ENCODE peak calls at places on chromosomes 4 and X, in ten cellular contexts. O, G, L, U, D, R, A, M, I and N are unnamed samples.

GRCh38 chrX:101206471-101206870 is 13.1 kb upstream of the DRP2 start:
- DNase-seq in A (peak; percentile 38), L (peak; percentile 53), I (no peak), U (no peak), O (no peak), M (no peak), D (peak; percentile 50), G (no peak), R (peak; percentile 5), N (peak; percentile 24)

GRCh38 chrX:136220535-136220934 is 30.7 kb downstream of the MAP7D3 start:
- DNase-seq in A (no peak), I (no peak), M (no peak), U (no peak), D (peak; percentile 1), L (no peak), O (no peak), R (no peak), G (no peak), N (no peak)

GRCh38 chr4:67996127-67996526 is 32.8 kb upstream of the TMPRSS11A start:
- DNase-seq in O (no peak), L (no peak), U (no peak), D (no peak), G (no peak), R (no peak), I (no peak), M (no peak), A (no peak), N (no peak)

GRCh38 chr4:77699731-77700210 is 94.2 kb downstream of the CXCL13 start:
- DNase-seq in A (peak; percentile 73), O (no peak), I (no peak), M (no peak), R (no peak), L (peak; percentile 23), U (no peak), D (peak; percentile 75), G (peak; percentile 55), N (no peak)

GRCh38 chr4:8009710-8010534 is 70.3 kb upstream of the AFAP1 start:
- DNase-seq in D (no peak), M (no peak), G (no peak), L (no peak), U (no peak), I (no peak), R (no peak), A (no peak), O (no peak), N (no peak)

GRCh38 chr4:76658231-76659102 is 223.4 kb downstream of the SHROOM3 start:
- DNase-seq in R (no peak), O (no peak), U (no peak), A (no peak), L (no peak), G (no peak), I (no peak), D (no peak), M (no peak), N (no peak)

GRCh38 chr4:89682808-89683207 is 154.2 kb downstream of the SNCA start:
- DNase-seq in U (no peak), D (no peak), I (no peak), L (no peak), O (no peak), G (no peak), A (peak; percentile 25), M (no peak), R (no peak), N (no peak)

GRCh38 chrX:67568769-67569168 is 24.9 kb downstream of the AR start:
- DNase-seq in O (no peak), L (no peak), A (no peak), I (no peak), G (no peak), U (no peak), R (no peak), M (no peak), D (no peak), N (no peak)

GRCh38 chr4:158010346-158010745 is 162.5 kb downstream of the GASK1B start:
- DNase-seq in U (no peak), O (no peak), G (peak; percentile 79), R (no peak), A (no peak), I (no peak), M (no peak), D (no peak), L (no peak), N (no peak)

GRCh38 chrX:4830880-4831557 is 1117.6 kb upstream of the PRKX start:
- DNase-seq in L (no peak), O (no peak), M (no peak), G (no peak), I (no peak), A (no peak), R (no peak), U (no peak), D (no peak), N (no peak)

GRCh38 chr4:72208421-72209075 is 176.7 kb downstream of the NPFFR2 start:
- DNase-seq in I (no peak), U (no peak), D (no peak), G (no peak), L (no peak), A (no peak), R (no peak), M (no peak), O (no peak), N (no peak)

GRCh38 chr4:165517216-165517615 is 138.4 kb downstream of the CPE start:
- DNase-seq in O (no peak), U (no peak), A (no peak), I (no peak), D (no peak), G (no peak), M (no peak), L (no peak), R (no peak), N (no peak)

GRCh38 chrX:8867454-8867853 is 66.3 kb upstream of the FAM9A start:
- DNase-seq in R (no peak), D (no peak), M (no peak), U (no peak), A (no peak), I (no peak), G (no peak), L (no peak), O (no peak), N (no peak)

GRCh38 chrX:10485331-10485730 is 135.1 kb downstream of the MID1 start:
- DNase-seq in L (no peak), M (no peak), U (no peak), G (no peak), I (no peak), A (no peak), R (no peak), D (no peak), O (no peak), N (no peak)